ENCODE peak calls at places on chromosomes 3 and 15, in four cellular contexts. V is AG10803, W is SK-N-SH, I is bronchial epithelial cell. T is an unnamed sample.
A peak's percentile ranks its signal among the peaks of the same experiment; 100 is the strongest.

GRCh38 chr3:46416134-46417119 is 9.4 kb downstream of the CCRL2 start:
- DNase-seq in I (no peak), V (no peak), W (no peak), T (no peak)

GRCh38 chr15:75694241-75695182 is 18.1 kb downstream of the CSPG4 start:
- DNase-seq in I (peak; percentile 92), W (peak; percentile 86), V (peak; percentile 97), T (no peak)

GRCh38 chr15:40470423-40471104 is at the start of gene CHST14:
- DNase-seq in I (no peak), V (peak; percentile 54), W (peak; percentile 97), T (no peak)

GRCh38 chr15:79433610-79434009 is 1.5 kb downstream of the MINAR1 start:
- DNase-seq in W (peak; percentile 35), I (no peak), V (no peak), T (no peak)

GRCh38 chr3:47089605-47090004 is 74.3 kb downstream of the SETD2 start:
- DNase-seq in I (no peak), V (no peak), W (no peak), T (no peak)

GRCh38 chr3:114327665-114328064 is 33.8 kb downstream of the TIGIT start:
- DNase-seq in V (no peak), I (no peak), W (no peak), T (no peak)

GRCh38 chr3:101852983-101853382 is 3.7 kb downstream of the NFKBIZ start:
- DNase-seq in W (no peak), V (no peak), I (no peak), T (no peak)

GRCh38 chr3:17023006-17023664 is 138.4 kb downstream of the PLCL2 start:
- DNase-seq in W (no peak), V (no peak), I (peak; percentile 47), T (no peak)

GRCh38 chr3:39065197-39065596 is 13.4 kb downstream of the WDR48 start:
- DNase-seq in W (peak; percentile 41), V (peak; percentile 57), I (peak; percentile 52), T (no peak)

GRCh38 chr3:47868306-47868705 is 65.4 kb downstream of the DHX30 start:
- DNase-seq in I (no peak), W (no peak), V (no peak), T (no peak)

GRCh38 chr3:196931828-196932587 is 10.3 kb downstream of the NCBP2 start:
- DNase-seq in V (no peak), W (no peak), I (no peak), T (no peak)

GRCh38 chr3:3689601-3690375 is 109.4 kb upstream of the LRRN1 start:
- DNase-seq in V (no peak), W (no peak), I (no peak), T (no peak)

GRCh38 chr3:130835483-130835882 is 58.4 kb upstream of the ATP2C1 start:
- DNase-seq in V (peak; percentile 3), W (no peak), I (peak; percentile 59), T (no peak)

DNA sequence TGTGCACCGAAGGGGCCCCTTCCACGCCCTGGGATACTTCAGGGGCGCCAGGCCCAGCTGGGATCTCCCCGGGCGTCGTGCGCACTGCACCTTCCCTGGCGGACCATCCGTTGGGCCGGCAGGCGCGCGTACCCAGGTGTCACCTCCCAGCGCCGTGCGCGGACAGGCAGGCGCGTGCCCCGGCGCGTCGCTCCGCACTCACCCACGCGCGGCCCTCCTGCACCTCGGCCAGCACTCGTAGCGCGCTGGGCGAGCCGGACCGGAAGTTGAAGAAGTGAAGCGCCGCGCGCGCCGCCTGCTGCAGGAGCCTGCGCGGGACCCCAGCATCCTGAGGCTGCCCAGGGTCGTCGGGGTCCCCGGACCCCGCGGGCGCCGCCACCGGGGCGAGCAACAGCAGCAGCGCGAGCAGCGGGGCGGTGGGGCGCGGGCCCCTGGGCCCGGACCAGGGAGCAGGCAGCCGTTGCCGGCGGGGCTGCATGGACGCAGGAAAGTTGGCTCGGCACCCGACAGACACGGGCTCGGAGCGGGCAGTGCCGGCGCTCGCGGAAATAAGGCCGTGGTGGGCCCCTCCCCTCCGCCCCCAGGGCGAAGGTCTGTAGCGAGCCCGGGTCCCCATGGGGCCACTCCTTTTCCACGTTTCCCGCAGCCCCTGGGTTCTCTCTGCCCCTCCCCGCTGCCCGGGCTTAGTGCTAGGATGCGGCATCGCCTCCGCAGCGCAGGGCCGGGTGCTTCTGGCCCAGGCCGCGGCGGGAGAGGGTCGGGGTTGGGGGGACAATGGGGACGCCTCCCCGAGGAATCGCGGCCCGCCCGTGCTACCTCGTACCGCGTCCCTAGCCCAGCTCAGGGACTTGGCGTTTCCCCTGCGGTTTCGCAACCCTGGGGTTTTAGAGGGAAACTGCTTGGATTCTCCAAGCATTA is at the start of gene RARRES1:
- DNase-seq in I (peak; percentile 28), W (peak; percentile 88), V (peak; percentile 39), T (no peak)
- TF ChIP-seq CTCF in I (no peak), W (no peak), V (no peak), T (no peak)

GRCh38 chr3:124812291-124813265 is 74.6 kb downstream of the ITGB5 start:
- DNase-seq in W (no peak), V (peak; percentile 99), I (peak; percentile 76), T (no peak)
- H3K4me3 ChIP-seq in W (no peak overlapping the region), V (peak overlapping the region; percentile 36), I (no peak overlapping the region), T (no peak overlapping the region)

DNA sequence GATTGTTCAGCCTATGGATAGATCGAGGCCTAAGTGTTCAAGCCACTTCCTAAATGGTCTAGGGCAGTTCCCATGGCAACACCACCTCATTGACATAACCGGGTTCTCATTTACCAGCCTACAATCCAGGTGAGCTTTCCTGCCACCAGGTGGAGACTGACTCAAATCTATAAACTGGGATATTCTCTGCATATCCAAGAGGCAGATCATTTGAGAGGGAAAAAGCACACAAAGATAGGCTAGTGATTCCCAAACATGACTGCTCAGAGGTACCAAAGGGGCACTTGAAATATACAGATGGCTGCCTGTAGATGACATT is 141.3 kb upstream of the PROK2 start:
- DNase-seq in V (peak; percentile 4), I (peak; percentile 71), W (peak; percentile 45), T (peak; percentile 62)
- TF ChIP-seq CTCF in V (peak; percentile 28), I (peak; percentile 78), W (peak; percentile 22), T (peak; percentile 91)

DNA sequence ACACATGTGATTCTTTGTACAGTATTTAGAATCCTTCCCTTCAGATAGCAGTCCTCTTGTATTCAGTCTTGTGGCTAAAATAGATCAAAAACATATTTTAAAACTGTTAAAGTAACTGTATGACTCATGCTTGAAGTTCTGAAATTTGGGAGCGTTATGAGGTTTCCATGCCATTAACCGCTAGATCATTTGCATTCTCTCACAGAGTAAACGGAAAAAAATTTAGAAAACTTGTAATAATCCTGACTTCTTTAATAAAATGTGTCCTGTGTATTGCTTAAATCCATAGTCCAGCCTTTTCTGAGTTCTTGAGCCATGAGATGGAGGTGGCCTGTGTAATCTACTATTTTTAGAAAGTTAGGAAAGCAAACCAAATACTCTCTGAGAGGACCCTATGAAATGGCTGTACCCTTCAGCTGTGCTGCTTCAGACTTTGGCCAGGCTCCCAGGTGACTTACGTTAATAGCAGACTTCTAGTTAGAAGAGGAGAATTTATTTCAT is 33.8 kb downstream of the MBNL1 start:
- DNase-seq in V (peak; percentile 97), I (no peak), W (no peak), T (no peak)
- H3K4me3 ChIP-seq in V (no peak overlapping the region), I (no peak overlapping the region), W (no peak overlapping the region), T (no peak overlapping the region)